ENCODE peak calls at places on chromosomes 2 and 18, in six cellular contexts. Z, A, C, E, J and H are unnamed samples.

GRCh38 chr2:37658682-37659081 is 12.8 kb downstream of the CDC42EP3 start:
- DNase-seq in Z (no peak), A (no peak), C (no peak), E (no peak), J (no peak), H (no peak)

GRCh38 chr18:79964330-79965118 is at the start of gene HSBP1L1:
- DNase-seq in Z (peak; percentile 76), A (peak; percentile 85), C (no peak), E (no peak), J (no peak), H (peak; percentile 96)

GRCh38 chr2:191854385-191855372 is 7.8 kb upstream of the CAVIN2 start:
- DNase-seq in Z (no peak), A (no peak), C (no peak), E (no peak), J (no peak), H (no peak)

GRCh38 chr18:47881752-47882455 is 48.6 kb downstream of the SMAD2 start:
- DNase-seq in Z (no peak), A (no peak), C (no peak), E (no peak), J (no peak), H (peak; percentile 54)

GRCh38 chr18:9428301-9428706 is 47.0 kb upstream of the RALBP1 start:
- DNase-seq in Z (no peak), A (peak; percentile 34), C (no peak), E (no peak), J (no peak), H (no peak)

GRCh38 chr2:9199716-9200633 is 6.6 kb upstream of the ASAP2 start:
- DNase-seq in Z (no peak), A (no peak), C (no peak), E (no peak), J (no peak), H (no peak)

GRCh38 chr2:130358420-130359350 is 2.8 kb downstream of the PTPN18 start:
- DNase-seq in Z (no peak), A (no peak), C (no peak), E (no peak), J (no peak), H (peak; percentile 51)

GRCh38 chr2:26245231-26245732 is 543 bp downstream of the HADHB start:
- DNase-seq in Z (no peak), A (peak; percentile 62), C (peak; percentile 25), E (peak; percentile 15), J (peak; percentile 31), H (peak; percentile 68)

GRCh38 chr2:144894612-144895300 is 374.8 kb upstream of the ZEB2 start:
- DNase-seq in Z (no peak), A (no peak), C (no peak), E (no peak), J (no peak), H (no peak)

GRCh38 chr2:54604771-54605350 is 118.6 kb upstream of the EML6 start:
- DNase-seq in Z (no peak), A (no peak), C (no peak), E (no peak), J (no peak), H (no peak)
- H3K4me3 ChIP-seq in Z (no peak overlapping the region), A (no peak overlapping the region), C (no peak overlapping the region), E (no peak overlapping the region), J (no peak overlapping the region), H (no peak overlapping the region)

DNA sequence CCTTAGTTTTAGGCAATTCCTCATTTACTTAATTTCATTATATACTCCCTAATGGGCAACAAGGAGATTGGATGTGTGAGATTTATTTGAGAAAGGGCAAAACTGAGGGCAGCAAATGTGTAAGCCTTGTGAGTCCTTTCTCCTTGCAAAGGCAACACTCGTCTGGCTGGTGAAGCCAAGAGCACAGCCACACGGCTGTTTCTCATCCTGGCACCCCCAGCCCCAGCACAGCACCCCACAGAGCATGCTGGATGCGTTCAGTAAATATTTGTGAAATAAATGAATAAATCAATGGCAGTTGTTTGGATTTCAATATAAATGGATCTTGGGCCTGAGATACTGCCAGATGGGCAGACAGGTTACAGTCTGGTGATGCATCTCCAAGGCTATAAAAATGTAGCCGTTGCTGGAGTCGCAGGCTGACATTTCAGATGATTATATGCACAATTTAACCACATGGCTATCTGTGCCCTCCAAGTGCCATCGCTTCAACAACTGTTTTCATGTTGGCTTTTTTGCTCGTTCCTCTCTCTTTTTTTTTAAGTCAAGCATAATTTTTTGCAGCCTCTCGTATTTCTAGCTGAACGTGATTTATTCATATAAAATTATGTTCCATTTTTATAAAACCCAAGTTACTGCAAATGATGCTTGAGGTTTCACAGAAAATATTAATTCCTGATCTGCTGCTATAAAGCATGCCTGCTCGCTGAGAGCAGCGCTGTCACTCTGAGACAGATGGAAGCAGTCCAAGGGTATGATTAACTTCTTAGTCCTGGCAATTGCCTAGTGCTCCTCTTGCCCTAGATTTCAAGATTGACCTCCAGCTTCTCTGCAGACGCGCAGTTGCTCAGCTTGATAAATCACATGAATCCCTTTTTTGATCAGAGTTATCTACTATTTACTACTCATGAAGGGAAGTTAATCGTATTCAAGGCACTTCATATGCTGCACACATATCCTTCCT is 154.3 kb upstream of the REV1 start:
- DNase-seq in Z (no peak), A (peak; percentile 45), C (no peak), E (no peak), J (no peak), H (no peak)
- TF ChIP-seq EP300 in Z (no peak), A (peak; percentile 75), C (no peak), E (no peak), J (no peak), H (no peak)

DNA sequence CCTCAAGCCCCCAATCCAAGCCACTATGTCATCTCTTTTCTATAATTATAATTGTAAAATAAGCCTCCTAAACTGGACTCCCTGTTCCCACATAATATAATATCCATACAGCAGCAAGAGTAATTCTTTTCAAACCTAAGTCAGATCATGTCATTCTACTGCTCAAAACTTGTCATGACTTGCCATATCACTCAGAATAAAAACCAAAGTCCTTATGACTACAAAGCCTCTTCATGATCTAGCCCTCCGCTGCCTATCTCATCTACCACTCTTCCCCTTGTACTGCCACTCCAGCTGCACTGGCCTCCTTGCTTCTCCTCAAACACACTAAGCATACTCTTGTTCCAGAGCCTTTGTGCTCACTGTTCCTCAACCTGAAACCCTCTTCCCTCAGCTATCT is 69.9 kb downstream of the MEMO1 start:
- DNase-seq in Z (no peak), A (no peak), C (no peak), E (no peak), J (no peak), H (no peak)
- H3K36me3 ChIP-seq in Z (no peaks in the 10 kb centered on the region), A (peaks cover 2% of the 10 kb centered on the region), C (no peaks in the 10 kb centered on the region), E (peaks cover 7% of the 10 kb centered on the region), J (peaks cover 25% of the 10 kb centered on the region), H (no peaks in the 10 kb centered on the region)

DNA sequence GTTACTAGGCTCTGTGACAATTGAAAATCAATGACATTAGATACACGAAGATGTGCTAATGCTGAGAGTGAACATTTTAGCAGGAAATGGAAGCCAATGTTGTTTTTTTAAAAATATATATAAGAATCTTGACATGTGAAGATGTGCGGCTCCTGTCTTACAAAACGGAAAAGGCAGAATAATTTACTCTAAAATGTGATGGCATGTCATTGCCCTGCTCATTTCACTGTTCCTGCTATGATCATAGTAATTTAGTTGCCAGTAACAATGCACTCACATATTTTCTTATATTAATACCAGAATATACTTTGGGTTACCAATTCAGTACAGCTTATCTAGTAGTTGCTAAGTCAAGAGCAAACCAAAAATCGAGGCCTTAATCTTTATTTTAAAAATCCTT is 10.3 kb downstream of the EPHA4 start:
- DNase-seq in Z (no peak), A (no peak), C (no peak), E (no peak), J (no peak), H (no peak)
- H3K4me3 ChIP-seq in Z (no peak overlapping the region), A (no peak overlapping the region), C (no peak overlapping the region), E (no peak overlapping the region), J (no peak overlapping the region), H (no peak overlapping the region)